ENCODE peak calls at places on chromosome 9, in ten cellular contexts. Y, X, S, A, L, F, G, H, T and V are unnamed samples.

GRCh38 chr9:89604463-89605180 is at the start of gene GADD45G:
- DNase-seq in Y (peak; percentile 87), X (peak; percentile 91), S (peak; percentile 91), A (peak; percentile 93), L (peak; percentile 87), F (peak; percentile 76), G (no peak), H (no peak), T (peak; percentile 56), V (peak; percentile 89)

GRCh38 chr9:69155341-69156030 is 18.6 kb upstream of the TJP2 start:
- DNase-seq in Y (no peak), X (no peak), S (no peak), A (no peak), L (no peak), F (no peak), G (no peak), H (no peak), T (no peak), V (no peak)

GRCh38 chr9:4081948-4082347 is 217.9 kb downstream of the GLIS3 start:
- DNase-seq in Y (no peak), X (no peak), S (no peak), A (no peak), L (no peak), F (no peak), G (no peak), H (no peak), T (no peak), V (no peak)

GRCh38 chr9:113734826-113735225 is 141.3 kb upstream of the ZNF618 start:
- DNase-seq in Y (no peak), X (no peak), S (no peak), A (no peak), L (no peak), F (no peak), G (no peak), H (no peak), T (no peak), V (no peak)

GRCh38 chr9:36551129-36551528 is 21.6 kb upstream of the MELK start:
- DNase-seq in Y (no peak), X (no peak), S (no peak), A (no peak), L (no peak), F (peak; percentile 32), G (peak; percentile 20), H (no peak), T (no peak), V (no peak)

GRCh38 chr9:133981958-133982681 is 10.0 kb downstream of the VAV2 start:
- DNase-seq in Y (no peak), X (peak; percentile 19), S (peak; percentile 39), A (peak; percentile 51), L (no peak), F (no peak), G (no peak), H (no peak), T (no peak), V (no peak)

GRCh38 chr9:35691325-35691631 is 1.6 kb upstream of the TPM2 start:
- DNase-seq in Y (no peak), X (no peak), S (no peak), A (no peak), L (no peak), F (no peak), G (no peak), H (peak; percentile 16), T (no peak), V (no peak)

GRCh38 chr9:120868339-120868675 is 8.7 kb downstream of the PHF19 start:
- DNase-seq in Y (no peak), X (no peak), S (no peak), A (no peak), L (no peak), F (no peak), G (peak; percentile 57), H (peak; percentile 78), T (no peak), V (no peak)

GRCh38 chr9:101065930-101066329 is 37.4 kb downstream of the PLPPR1 start:
- DNase-seq in Y (no peak), X (no peak), S (no peak), A (no peak), L (no peak), F (no peak), G (no peak), H (no peak), T (no peak), V (no peak)

GRCh38 chr9:101063192-101063591 is 34.7 kb downstream of the PLPPR1 start:
- DNase-seq in Y (no peak), X (no peak), S (no peak), A (no peak), L (no peak), F (no peak), G (no peak), H (no peak), T (no peak), V (no peak)

GRCh38 chr9:101064206-101064605 is 35.7 kb downstream of the PLPPR1 start:
- DNase-seq in Y (no peak), X (no peak), S (no peak), A (no peak), L (no peak), F (no peak), G (no peak), H (no peak), T (no peak), V (no peak)

DNA sequence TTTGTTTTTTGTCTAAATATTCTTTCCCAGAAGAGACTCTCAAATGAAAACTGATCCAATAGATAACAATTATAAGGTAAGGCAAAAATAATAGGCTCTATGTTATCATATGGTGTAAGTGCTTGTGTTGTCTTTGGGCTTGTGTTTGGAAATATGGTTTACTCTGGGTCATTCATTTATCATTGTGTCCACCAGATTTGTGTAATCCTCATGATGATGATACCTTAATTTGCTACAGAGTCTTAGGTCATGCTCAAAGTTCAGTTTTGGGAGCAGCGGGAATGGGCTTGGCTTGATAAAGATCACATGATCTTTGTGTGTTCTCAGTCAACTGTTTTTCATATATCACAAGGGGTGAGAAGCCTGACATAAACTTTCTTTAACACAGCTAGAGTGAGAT is 34.2 kb downstream of the PLPPR1 start:
- DNase-seq in Y (no peak), X (no peak), S (no peak), A (no peak), L (no peak), F (no peak), G (no peak), H (no peak), T (no peak), V (no peak)
- H3K4me3 ChIP-seq in Y (no peak overlapping the region), X (no peak overlapping the region), S (no peak overlapping the region), A (no peak overlapping the region), L (no peak overlapping the region), F (no peak overlapping the region), G (no peak overlapping the region), H (no peak overlapping the region), T (no peak overlapping the region), V (no peak overlapping the region)

GRCh38 chr9:125238127-125238914 is 2.8 kb downstream of the HSPA5 start:
- DNase-seq in Y (no peak), X (no peak), S (no peak), A (no peak), L (no peak), F (no peak), G (no peak), H (no peak), T (no peak), V (no peak)

GRCh38 chr9:125238915-125239446 is 2.2 kb downstream of the HSPA5 start:
- DNase-seq in Y (no peak), X (no peak), S (no peak), A (no peak), L (no peak), F (no peak), G (no peak), H (no peak), T (no peak), V (no peak)

GRCh38 chr9:125233678-125234077 is 7.5 kb downstream of the HSPA5 start:
- DNase-seq in Y (no peak), X (no peak), S (no peak), A (no peak), L (no peak), F (peak; percentile 97), G (peak; percentile 97), H (no peak), T (peak; percentile 66), V (no peak)

GRCh38 chr9:125239631-125240597 is 1.2 kb downstream of the HSPA5 start:
- DNase-seq in Y (no peak), X (no peak), S (no peak), A (no peak), L (no peak), F (no peak), G (no peak), H (no peak), T (no peak), V (no peak)

GRCh38 chr9:125235805-125236534 is 5.2 kb downstream of the HSPA5 start:
- DNase-seq in Y (no peak), X (no peak), S (no peak), A (no peak), L (no peak), F (no peak), G (no peak), H (no peak), T (no peak), V (no peak)
- H3K4me3 ChIP-seq in Y (no peak overlapping the region), X (peak overlapping the region; percentile 94), S (peak overlapping the region; percentile 0), A (no peak overlapping the region), L (no peak overlapping the region), F (peak overlapping the region; percentile 14), G (peak overlapping the region; percentile 25), H (no peak overlapping the region), T (no peak overlapping the region), V (no peak overlapping the region)

DNA sequence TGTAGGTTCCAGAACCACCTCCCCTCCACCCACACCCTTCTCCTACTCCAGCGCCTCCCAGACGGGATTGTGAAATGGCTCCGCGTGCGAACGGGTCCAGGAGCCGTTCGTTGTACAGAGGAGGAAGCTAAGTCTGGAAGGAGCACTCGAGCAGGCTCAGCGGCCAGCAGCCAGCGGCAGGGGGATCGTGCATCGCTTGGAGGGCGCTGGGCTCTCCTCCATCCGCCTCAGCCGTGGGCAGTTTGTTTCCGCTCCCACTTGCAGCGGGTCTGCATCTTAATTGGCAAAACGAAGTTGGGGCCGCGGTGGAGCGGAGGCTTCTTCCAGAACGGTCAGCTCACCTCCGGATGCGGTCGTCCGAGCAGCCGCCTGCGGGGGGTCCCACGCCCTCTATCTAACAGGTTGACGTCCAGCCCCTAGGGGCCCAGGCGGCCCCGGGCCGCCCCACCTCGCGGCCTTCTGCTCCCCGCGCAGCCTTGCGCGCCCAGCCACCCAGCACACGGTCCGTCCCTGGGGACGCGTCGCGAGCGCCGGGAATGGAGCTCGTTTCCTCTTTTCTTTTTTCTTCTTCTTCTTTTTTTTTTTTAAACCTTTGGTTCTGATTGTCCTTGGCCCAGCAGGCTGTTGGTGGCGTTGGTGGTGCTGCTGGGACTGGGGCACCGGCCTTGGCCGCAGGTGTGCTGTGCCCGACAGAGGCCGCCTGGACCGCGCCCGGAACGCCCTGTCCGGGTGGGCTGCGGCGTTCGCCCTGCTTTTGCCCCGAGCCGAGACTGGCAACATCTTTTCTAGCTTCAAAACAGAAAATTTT is 3.9 kb upstream of the BARX1 start:
- DNase-seq in Y (no peak), X (no peak), S (no peak), A (no peak), L (no peak), F (peak; percentile 18), G (no peak), H (peak; percentile 70), T (no peak), V (no peak)
- H3K4me3 ChIP-seq in Y (peak overlapping the region; percentile 13), X (peak overlapping the region; percentile 51), S (no peak overlapping the region), A (peak overlapping the region; percentile 30), L (peak overlapping the region; percentile 51), F (no peak overlapping the region), G (no peak overlapping the region), H (peak overlapping the region; percentile 26), T (no peak overlapping the region), V (peak overlapping the region; percentile 45)

DNA sequence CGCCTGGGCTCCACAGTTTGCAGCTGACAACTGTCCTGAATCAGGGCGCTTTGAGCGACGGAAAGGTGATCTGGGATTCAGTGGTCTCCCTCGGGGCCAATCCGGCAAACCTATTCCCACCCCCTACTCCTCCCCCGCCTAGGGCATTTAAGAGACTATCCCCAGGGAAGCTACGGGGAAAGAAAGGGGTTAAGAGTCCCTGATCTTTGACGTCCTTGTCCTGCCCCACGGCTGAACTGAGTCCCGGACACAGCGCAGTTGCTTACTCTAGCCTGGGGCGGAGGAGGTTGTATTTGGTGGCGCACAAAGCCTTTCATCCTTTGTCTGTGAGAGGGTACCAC is 3.4 kb downstream of the RORB start:
- DNase-seq in Y (no peak), X (no peak), S (no peak), A (no peak), L (no peak), F (no peak), G (no peak), H (no peak), T (no peak), V (no peak)
- H3K4me3 ChIP-seq in Y (no peak overlapping the region), X (peak overlapping the region; percentile 76), S (no peak overlapping the region), A (peak overlapping the region; percentile 54), L (no peak overlapping the region), F (peak overlapping the region; percentile 60), G (no peak overlapping the region), H (no peak overlapping the region), T (no peak overlapping the region), V (no peak overlapping the region)